ENCODE peak calls at places on chromosomes 12 and 14, in seven cellular contexts. C is AG04450, J is fibroblast of mammary gland, K is colonic mucosa, Z is GM20000, D is BE2C, T is upper lobe of right lung. L is an unnamed sample.

GRCh38 chr12:65962921-65963883 is 138.9 kb downstream of the HMGA2 start:
- DNase-seq in C (no peak), J (no peak), K (peak), Z (peak), D (peak), T (no peak), L (peak)

GRCh38 chr12:65170245-65170881 is 980 bp downstream of the LEMD3 start:
- DNase-seq in C (no peak), J (peak), K (peak), Z (peak), D (peak), T (peak), L (peak)

GRCh38 chr12:89059721-89060120 is 292.6 kb downstream of the DUSP6 start:
- DNase-seq in C (no peak), J (no peak), K (peak), Z (no peak), D (no peak), T (no peak), L (peak)

GRCh38 chr12:6950944-6951540 is at the start of gene PTPN6:
- DNase-seq in C (no peak), J (no peak), K (no peak), Z (peak), D (no peak), T (peak), L (no peak)

GRCh38 chr12:120903382-120903817 is 758 bp downstream of the SPPL3 start:
- DNase-seq in C (no peak), J (peak), K (peak), Z (peak), D (peak), T (peak), L (peak)

GRCh38 chr12:54207539-54208267 is 18.9 kb upstream of the SMUG1 start:
- DNase-seq in C (no peak), J (peak), K (peak), Z (peak), D (peak), T (peak), L (peak)

GRCh38 chr12:101819467-101819866 is 11.3 kb downstream of the GNPTAB start:
- DNase-seq in C (no peak), J (peak), K (no peak), Z (peak), D (no peak), T (no peak), L (no peak)

GRCh38 chr12:124114316-124114715 is 141.3 kb downstream of the ZNF664 start:
- DNase-seq in C (no peak), J (no peak), K (no peak), Z (no peak), D (no peak), T (no peak), L (no peak)

GRCh38 chr14:103880986-103881926 is 33.9 kb upstream of the PPP1R13B start:
- DNase-seq in C (no peak), J (no peak), K (no peak), Z (no peak), D (no peak), T (peak), L (no peak)

GRCh38 chr12:57632898-57633825 is at the start of gene B4GALNT1:
- DNase-seq in C (no peak), J (peak), K (peak), Z (peak), D (peak), T (peak), L (peak)

GRCh38 chr14:67269338-67270060 is 28.3 kb downstream of the PALS1 start:
- DNase-seq in C (peak), J (peak), K (no peak), Z (no peak), D (no peak), T (no peak), L (no peak)

GRCh38 chr14:36091096-36091495 is 85.4 kb downstream of the PTCSC3 start:
- DNase-seq in C (peak), J (peak), K (no peak), Z (no peak), D (peak), T (no peak), L (no peak)

GRCh38 chr12:75900781-75901254 is 130.8 kb downstream of the PHLDA1 start:
- DNase-seq in C (no peak), J (no peak), K (no peak), Z (no peak), D (no peak), T (no peak), L (peak)

GRCh38 chr14:35223927-35224326 is 68.3 kb upstream of the PSMA6 start:
- DNase-seq in C (no peak), J (no peak), K (no peak), Z (no peak), D (no peak), T (no peak), L (no peak)

GRCh38 chr12:108313609-108314331 is 25.3 kb downstream of the CMKLR1 start:
- DNase-seq in C (no peak), J (no peak), K (no peak), Z (no peak), D (no peak), T (peak), L (no peak)

GRCh38 chr14:50082784-50083466 is 33.4 kb downstream of the VCPKMT start:
- DNase-seq in C (peak), J (peak), K (no peak), Z (peak), D (no peak), T (peak), L (no peak)

GRCh38 chr12:94938583-94938982 is 64.9 kb downstream of the NDUFA12 start:
- DNase-seq in C (no peak), J (no peak), K (no peak), Z (no peak), D (no peak), T (no peak), L (no peak)

GRCh38 chr14:36556811-36557433 is 25.5 kb downstream of the NKX2-8 start:
- DNase-seq in C (no peak), J (peak), K (no peak), Z (peak), D (peak), T (no peak), L (peak)

GRCh38 chr12:121009744-121010143 is 6.5 kb downstream of the C12orf43 start:
- DNase-seq in C (no peak), J (peak), K (peak), Z (no peak), D (peak), T (no peak), L (peak)

GRCh38 chr12:29212682-29213397 is 63.8 kb downstream of the FAR2 start:
- DNase-seq in C (no peak), J (no peak), K (no peak), Z (no peak), D (no peak), T (no peak), L (no peak)

GRCh38 chr12:103495158-103495782 is 498 bp downstream of the C12orf42 start:
- DNase-seq in C (no peak), J (no peak), K (peak), Z (peak), D (peak), T (peak), L (peak)

GRCh38 chr12:31922341-31923062 is 36.7 kb upstream of the RESF1 start:
- DNase-seq in C (no peak), J (peak), K (no peak), Z (no peak), D (no peak), T (no peak), L (no peak)

GRCh38 chr14:24369463-24369862 is 1.5 kb downstream of the NFATC4 start:
- DNase-seq in C (no peak), J (no peak), K (no peak), Z (no peak), D (no peak), T (no peak), L (no peak)

GRCh38 chr14:40354754-40355153 is 922.5 kb upstream of the FBXO33 start:
- DNase-seq in C (no peak), J (no peak), K (no peak), Z (no peak), D (no peak), T (no peak), L (no peak)
- TF ChIP-seq CTCF in C (no peak), J (no peak), K (no peak), Z (no peak), D (no peak), T (no peak), L (no peak)

DNA sequence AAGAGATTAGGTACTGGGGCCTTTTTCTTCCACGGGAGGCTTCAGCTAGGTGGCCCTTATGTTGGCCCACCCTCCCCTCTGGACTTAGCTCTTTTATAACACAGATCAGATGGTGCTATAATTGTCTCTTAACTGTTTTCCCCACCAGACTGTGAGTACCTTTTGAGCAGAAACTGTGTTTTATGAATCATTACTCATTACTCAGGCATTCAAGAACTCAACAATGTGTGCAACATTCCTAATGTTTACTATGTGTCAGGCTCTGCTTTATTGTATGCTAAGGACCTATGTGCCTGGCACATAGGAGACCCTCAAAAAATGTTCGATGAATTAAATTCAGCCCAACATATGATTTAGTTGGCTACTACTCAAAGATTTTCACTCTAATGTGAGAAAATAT is 113.2 kb downstream of the RMST start:
- DNase-seq in C (no peak), J (no peak), K (no peak), Z (no peak), D (no peak), T (no peak), L (no peak)
- TF ChIP-seq CTCF in C (no peak), J (no peak), K (no peak), Z (no peak), D (no peak), T (no peak), L (no peak)

GRCh38 chr14:65815127-65815526 is 402.6 kb downstream of the FUT8 start:
- DNase-seq in C (no peak), J (no peak), K (no peak), Z (no peak), D (no peak), T (no peak), L (no peak)
- TF ChIP-seq CTCF in C (no peak), J (no peak), K (no peak), Z (no peak), D (no peak), T (no peak), L (no peak)

GRCh38 chr12:115394498-115395220 is 710.7 kb upstream of the TBX3 start:
- DNase-seq in C (no peak), J (peak), K (no peak), Z (no peak), D (no peak), T (no peak), L (no peak)
- TF ChIP-seq CTCF in C (no peak), J (no peak), K (no peak), Z (no peak), D (no peak), T (no peak), L (no peak)

DNA sequence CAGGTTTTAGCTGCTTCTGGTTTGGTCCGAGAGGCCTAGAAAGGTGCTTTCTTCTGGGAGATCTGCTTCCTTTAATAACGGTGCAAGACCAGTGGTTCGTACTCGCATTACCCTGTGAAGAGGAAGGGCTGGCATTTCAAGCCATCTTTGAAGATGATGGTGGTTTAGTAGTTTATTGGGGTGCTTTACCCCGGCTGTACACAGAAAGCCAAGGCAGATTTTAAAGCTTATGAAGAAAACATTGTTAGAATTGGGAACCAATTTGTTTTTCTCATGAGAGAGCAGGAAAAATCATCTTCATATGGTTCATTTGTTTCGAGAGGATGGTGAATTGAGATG is 3.6 kb downstream of the CCND2 start:
- DNase-seq in C (no peak), J (no peak), K (no peak), Z (no peak), D (no peak), T (no peak), L (no peak)
- TF ChIP-seq CTCF in C (no peak), J (no peak), K (no peak), Z (no peak), D (no peak), T (peak), L (peak)

L was measured in nephron progenitor cell.